ENCODE peak calls at places on chromosomes 7 and 10, in four cellular contexts. X is neural progenitor cell, Q is tibial artery, I is astrocyte of the spinal cord. A is an unnamed sample.

GRCh38 chr10:122678266-122678665 is 21.4 kb downstream of the C10orf120 start:
- DNase-seq in Q (no peak), I (no peak), X (no peak), A (no peak)

GRCh38 chr10:116316533-116316932 is 7.7 kb upstream of the CCDC172 start:
- DNase-seq in Q (no peak), I (peak), X (peak), A (no peak)

GRCh38 chr10:128215733-128216132 is 89.5 kb upstream of the MKI67 start:
- DNase-seq in I (no peak), X (no peak), Q (no peak), A (no peak)

GRCh38 chr10:78932084-78932386 is 136.7 kb upstream of the ZMIZ1 start:
- DNase-seq in I (no peak), Q (no peak), X (no peak), A (no peak)

GRCh38 chr7:54546081-54546985 is 4.2 kb downstream of the VSTM2A start:
- DNase-seq in Q (no peak), X (peak), I (no peak), A (no peak)

GRCh38 chr10:124128811-124129145 is 35.4 kb upstream of the CHST15 start:
- DNase-seq in Q (no peak), I (no peak), X (no peak), A (no peak)

GRCh38 chr10:89556590-89556989 is 21.2 kb upstream of the SLC16A12 start:
- DNase-seq in I (peak), X (no peak), Q (no peak), A (peak)

GRCh38 chr7:47190462-47190861 is 391.4 kb downstream of the TNS3 start:
- DNase-seq in X (no peak), I (no peak), Q (no peak), A (no peak)

GRCh38 chr10:27256299-27256698 is 15.7 kb upstream of the ACBD5 start:
- DNase-seq in X (no peak), Q (no peak), I (no peak), A (no peak)

GRCh38 chr7:117068511-117069155 is 115.3 kb downstream of the ST7 start:
- DNase-seq in I (no peak), X (no peak), Q (no peak), A (no peak)

GRCh38 chr7:81499262-81500116 is 270.4 kb downstream of the HGF start:
- DNase-seq in Q (no peak), I (peak), X (peak), A (peak)

GRCh38 chr10:17453377-17454091 is 861 bp downstream of the ST8SIA6 start:
- DNase-seq in Q (no peak), I (peak), X (peak), A (no peak)

GRCh38 chr7:40811666-40812065 is 676.9 kb downstream of the SUGCT start:
- DNase-seq in I (no peak), X (no peak), Q (no peak), A (peak)

GRCh38 chr7:70693690-70694356 is 438.1 kb upstream of the GALNT17 start:
- DNase-seq in X (peak), Q (peak), I (peak), A (peak)

GRCh38 chr10:78062296-78062695 is 28.6 kb downstream of the RPS24 start:
- DNase-seq in X (no peak), I (no peak), Q (no peak), A (no peak)

GRCh38 chr7:101308245-101309085 is 13.1 kb downstream of the IFT22 start:
- DNase-seq in X (peak), Q (no peak), I (peak), A (peak)

GRCh38 chr7:123537026-123537642 is 2.7 kb upstream of the IQUB start:
- DNase-seq in Q (no peak), X (no peak), I (peak), A (peak)

GRCh38 chr7:85634951-85635350 is 448.1 kb upstream of the SEMA3D start:
- DNase-seq in X (no peak), Q (no peak), I (no peak), A (no peak)

GRCh38 chr10:120392245-120392644 is 64.8 kb upstream of the PLPP4 start:
- DNase-seq in X (no peak), I (peak), Q (no peak), A (no peak)

GRCh38 chr7:82382276-82382675 is 61.3 kb downstream of the CACNA2D1 start:
- DNase-seq in I (no peak), X (peak), Q (no peak), A (no peak)

GRCh38 chr7:157001920-157002818 is 8.3 kb downstream of the MNX1 start:
- DNase-seq in Q (peak), I (no peak), X (peak), A (no peak)

GRCh38 chr10:116889066-116889465 is 39.8 kb downstream of the ENO4 start:
- DNase-seq in I (no peak), Q (no peak), X (no peak), A (no peak)

GRCh38 chr7:102834999-102835398 is 77.8 kb upstream of the LRRC17 start:
- DNase-seq in X (no peak), I (peak), Q (no peak), A (peak)

GRCh38 chr10:13722747-13723657 is 136.2 kb downstream of the PRPF18 start:
- DNase-seq in I (no peak), Q (no peak), X (no peak), A (peak)

GRCh38 chr7:152633504-152633903 is 42.4 kb downstream of the XRCC2 start:
- DNase-seq in X (no peak), I (no peak), Q (no peak), A (no peak)

GRCh38 chr7:43244232-43244631 is 131.8 kb downstream of the HECW1 start:
- DNase-seq in Q (no peak), I (no peak), X (no peak), A (peak)

DNA sequence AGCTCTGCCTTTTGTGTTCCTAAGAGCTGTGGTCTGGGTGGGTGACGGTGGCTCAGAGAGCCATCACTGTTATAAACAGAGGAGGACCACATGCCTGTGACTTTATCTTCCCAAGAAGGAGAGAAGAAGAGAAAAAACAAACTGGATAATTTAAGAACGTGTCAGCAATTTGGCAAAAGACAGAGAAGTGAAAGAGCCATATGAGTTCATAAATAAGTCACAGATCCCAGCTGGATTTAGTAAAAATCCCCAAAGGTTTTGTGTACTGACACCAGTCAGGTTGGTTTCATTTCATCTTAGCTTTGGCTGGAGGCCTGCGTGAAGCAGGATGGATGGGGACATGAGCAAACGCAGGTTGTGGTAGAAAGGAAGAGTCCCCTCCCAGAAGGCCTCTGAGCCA is 120.7 kb downstream of the CXCL12 start:
- DNase-seq in X (no peak), Q (no peak), I (no peak), A (peak)
- H3K4me3 ChIP-seq in X (no peak), Q (no peak), I (no peak), A (no peak)

GRCh38 chr7:92639213-92639896 is 49.2 kb upstream of the FAM133B start:
- DNase-seq in X (no peak), I (peak), Q (no peak), A (no peak)
- TF ChIP-seq CTCF in X (no peak), I (no peak), Q (no peak), A (no peak)

GRCh38 chr10:114547466-114547865 is 110.6 kb downstream of the ABLIM1 start:
- DNase-seq in I (no peak), X (no peak), Q (no peak), A (no peak)

GRCh38 chr10:114550756-114551290 is 107.3 kb downstream of the ABLIM1 start:
- DNase-seq in X (peak), I (peak), Q (no peak), A (peak)

GRCh38 chr10:114548662-114549061 is 109.4 kb downstream of the ABLIM1 start:
- DNase-seq in I (peak), Q (no peak), X (peak), A (peak)

GRCh38 chr10:114552050-114552449 is 106.0 kb downstream of the ABLIM1 start:
- DNase-seq in Q (no peak), X (no peak), I (no peak), A (no peak)

DNA sequence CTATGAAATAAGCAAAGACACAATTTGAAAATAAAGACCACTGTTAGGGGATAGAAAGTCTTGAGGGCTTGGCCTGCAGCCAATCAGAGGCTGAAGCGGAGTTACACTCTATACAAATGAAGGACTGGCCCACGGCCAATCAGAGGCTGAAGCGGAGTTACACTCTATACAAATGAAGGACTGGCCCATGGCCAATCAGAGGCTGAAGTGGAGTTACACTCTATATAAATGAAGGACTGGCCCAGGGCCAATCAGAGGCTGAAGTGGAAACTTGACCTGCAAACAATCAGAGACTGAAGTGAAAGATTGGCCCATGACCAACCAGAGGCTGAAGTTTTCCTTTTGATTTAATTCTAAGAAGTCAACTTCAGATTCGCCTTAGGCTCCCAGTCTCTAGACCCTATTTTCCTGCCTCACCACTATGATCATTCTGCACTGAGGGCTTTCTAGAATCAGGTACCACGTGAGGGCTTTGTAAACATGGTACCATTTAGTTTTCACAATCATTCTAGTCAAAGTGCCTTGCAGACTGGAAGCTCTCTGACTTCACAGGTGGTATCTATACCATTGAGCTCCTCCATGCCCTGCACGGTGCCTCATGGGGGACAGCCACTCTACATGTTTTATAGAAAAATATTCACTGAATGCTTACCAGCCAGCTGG is 106.6 kb downstream of the ABLIM1 start:
- DNase-seq in Q (no peak), I (peak), X (no peak), A (no peak)
- H3K4me3 ChIP-seq in Q (no peak), I (no peak), X (no peak), A (no peak)

DNA sequence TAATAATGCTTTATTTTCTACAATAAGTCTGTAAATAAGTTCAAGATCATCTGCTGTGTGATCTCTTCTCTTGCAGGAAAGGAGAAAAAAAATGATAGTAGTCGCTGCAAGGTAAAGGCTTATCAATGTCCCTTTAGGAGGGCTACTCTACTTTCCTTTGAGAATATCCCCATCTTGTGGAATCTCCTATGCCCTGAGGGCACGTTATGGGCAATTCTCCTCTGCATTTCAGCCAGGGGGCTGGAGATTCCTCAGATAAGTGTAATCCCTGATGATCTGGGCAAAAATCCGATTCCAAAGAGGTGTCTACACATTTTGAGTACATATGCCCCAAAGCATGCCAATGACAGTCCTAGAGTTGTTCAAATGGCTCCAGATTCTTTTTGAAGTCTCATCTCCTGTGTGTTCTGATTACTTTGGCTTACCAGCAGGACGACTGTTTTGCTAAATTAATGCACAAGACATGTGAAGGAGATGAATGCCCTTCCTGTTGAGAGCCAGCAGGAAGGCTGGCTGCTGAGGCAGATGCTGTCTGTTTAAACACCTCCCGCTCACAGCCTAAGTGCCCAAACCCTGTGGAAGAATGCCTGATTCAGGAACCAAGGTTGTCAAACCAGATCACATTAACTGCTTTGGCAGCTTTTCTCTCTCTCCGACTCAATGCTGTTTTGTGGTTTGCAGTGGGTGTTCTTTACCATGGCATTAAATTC is 171.2 kb upstream of the COL1A2 start:
- DNase-seq in I (peak), X (peak), Q (no peak), A (peak)
- TF ChIP-seq CTCF in I (peak), X (peak), Q (peak), A (peak)

GRCh38 chr10:91590904-91591791 is 41.7 kb downstream of the PPP1R3C start:
- DNase-seq in X (no peak), I (peak), Q (no peak), A (peak)
- H3K4me3 ChIP-seq in X (no peak), I (no peak), Q (no peak), A (no peak)

DNA sequence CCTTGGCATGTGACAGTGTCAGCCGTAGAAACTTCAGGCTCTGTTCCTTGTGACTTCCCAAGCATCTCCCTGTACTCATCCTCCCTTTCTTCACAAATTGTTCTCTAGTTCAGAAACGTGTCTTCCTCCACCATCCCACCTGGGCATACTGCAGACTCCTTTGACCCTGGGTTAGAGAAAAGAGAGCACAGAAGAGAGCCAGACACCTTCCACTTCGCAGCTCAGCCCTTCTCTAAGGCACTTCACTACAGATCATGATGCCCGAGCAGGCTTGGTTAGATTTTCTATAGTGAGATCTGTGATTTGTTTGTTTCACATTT is 70.6 kb downstream of the XPNPEP1 start:
- DNase-seq in Q (no peak), X (no peak), I (no peak), A (no peak)
- TF ChIP-seq CTCF in Q (no peak), X (no peak), I (no peak), A (no peak)

DNA sequence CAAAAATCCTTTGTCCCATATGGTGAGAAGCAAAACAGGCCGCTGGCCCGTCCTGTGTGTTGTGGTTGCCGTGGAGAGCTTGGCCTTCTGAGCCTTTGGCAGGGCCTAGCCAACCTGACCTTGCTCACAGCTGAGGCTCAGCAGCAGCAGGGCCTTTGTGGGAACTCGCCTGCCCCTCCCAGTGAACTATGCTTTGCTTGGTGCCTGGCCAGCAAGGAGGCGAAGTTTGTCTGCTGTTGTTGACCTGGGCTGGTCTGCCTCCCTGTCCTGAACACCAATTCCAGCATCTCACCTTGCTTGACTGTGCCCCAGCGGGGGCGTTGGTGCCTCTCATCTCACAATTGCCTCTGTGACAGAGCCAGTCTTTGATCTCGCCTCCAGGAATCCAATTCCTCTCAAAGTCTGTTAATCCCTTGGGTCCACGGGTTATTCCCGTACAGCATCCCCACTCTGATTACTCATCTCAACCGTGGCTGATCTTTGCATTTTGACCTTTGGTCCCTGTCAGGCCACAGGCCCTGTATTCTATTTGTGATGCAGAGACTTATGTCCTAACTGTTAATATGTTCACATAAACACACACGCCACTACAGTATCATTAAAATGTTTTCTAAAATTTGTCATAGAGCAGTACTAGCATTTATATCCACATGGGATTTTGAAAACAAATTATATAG is 22.6 kb downstream of the EPDR1 start:
- DNase-seq in I (peak), Q (peak), X (peak), A (peak)
- H3K4me3 ChIP-seq in I (no peak), Q (no peak), X (no peak), A (no peak)

DNA sequence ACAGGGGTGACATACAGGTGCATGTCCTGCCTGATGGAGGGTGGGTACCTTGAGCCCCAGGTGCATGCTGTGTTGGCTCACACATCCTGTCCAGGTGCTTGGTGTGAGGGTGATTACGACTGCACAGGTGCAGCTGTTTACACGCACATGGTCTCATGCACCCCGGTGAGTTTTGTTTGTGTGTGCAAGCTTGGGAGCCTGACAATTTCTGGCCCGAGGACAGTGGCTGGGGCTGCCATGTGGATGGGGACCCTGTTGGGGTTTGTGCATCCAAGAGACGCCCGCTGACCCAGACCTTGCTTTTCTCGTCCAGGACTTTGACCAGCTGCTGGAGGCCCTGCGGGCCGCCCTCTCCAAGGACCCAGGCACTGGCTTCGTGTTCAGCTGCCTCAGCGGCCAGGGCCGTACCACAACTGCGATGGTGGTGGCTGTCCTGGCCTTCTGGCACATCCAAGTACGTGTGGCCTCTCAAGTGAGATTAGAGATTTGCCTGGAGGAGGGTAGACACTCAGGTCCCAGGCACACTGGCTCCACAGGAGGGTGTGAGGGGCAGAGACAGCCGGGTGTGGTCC is 61.7 kb downstream of the PRF1 start:
- DNase-seq in I (no peak), Q (no peak), X (no peak), A (no peak)
- TF ChIP-seq CTCF in I (no peak), Q (no peak), X (no peak), A (no peak)

GRCh38 chr10:102172288-102172687 is 20.1 kb downstream of the NOLC1 start:
- DNase-seq in I (no peak), Q (no peak), X (no peak), A (no peak)

GRCh38 chr10:102175415-102175814 is 23.2 kb downstream of the NOLC1 start:
- DNase-seq in I (peak), X (no peak), Q (no peak), A (peak)

GRCh38 chr10:102167861-102168260 is 15.7 kb downstream of the NOLC1 start:
- DNase-seq in Q (no peak), I (no peak), X (no peak), A (peak)

DNA sequence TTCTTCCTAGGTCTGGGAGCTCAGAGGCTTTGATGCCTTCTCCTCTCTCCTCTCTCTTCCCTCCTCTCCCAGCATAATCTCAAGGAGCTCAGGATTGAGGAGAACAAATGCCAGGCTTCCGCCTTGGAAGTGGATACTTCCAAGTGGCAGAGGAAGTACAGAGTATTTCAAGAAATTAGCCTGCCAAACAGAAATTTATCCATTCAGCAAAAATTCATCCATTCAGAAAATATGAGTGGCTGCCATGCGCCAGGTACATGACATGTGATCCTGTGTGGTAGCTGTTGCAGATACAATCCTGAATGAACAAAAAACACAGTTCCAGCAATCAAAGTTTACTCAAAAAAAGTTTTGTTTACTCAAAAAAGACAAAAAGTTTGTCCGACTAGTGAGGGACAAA is 18.4 kb downstream of the NOLC1 start:
- DNase-seq in Q (no peak), X (no peak), I (no peak), A (no peak)
- H3K4me3 ChIP-seq in Q (no peak), X (no peak), I (no peak), A (no peak)

A was measured in fibroblast of mammary gland.